ENCODE peak calls at places on chromosomes 16 and 17, in eight cellular contexts. L, X, F, G, Y, J, V and W are unnamed samples.

GRCh38 chr16:57693539-57693938 is 1.1 kb upstream of the DRC7 start:
- DNase-seq in L (no peak), J (no peak), Y (no peak), G (no peak), F (no peak), V (no peak), X (no peak), W (no peak)

GRCh38 chr17:9105068-9105868 is 84.0 kb downstream of the NTN1 start:
- DNase-seq in L (no peak), F (no peak), G (no peak), X (no peak), V (no peak), J (no peak), Y (no peak), W (no peak)

GRCh38 chr17:27760069-27760885 is 40.1 kb downstream of the NOS2 start:
- DNase-seq in X (peak; percentile 69), G (peak; percentile 8), Y (no peak), L (peak; percentile 84), V (peak; percentile 76), F (peak; percentile 79), J (no peak), W (no peak)

GRCh38 chr17:57097832-57098421 is 12.9 kb downstream of the AKAP1 start:
- DNase-seq in L (no peak), Y (no peak), X (no peak), F (no peak), G (no peak), J (no peak), V (no peak), W (no peak)

GRCh38 chr17:68706351-68706750 is 105.2 kb upstream of the FAM20A start:
- DNase-seq in X (no peak), G (no peak), L (no peak), Y (no peak), J (no peak), V (no peak), F (no peak), W (no peak)

GRCh38 chr16:51394401-51394800 is 243.3 kb upstream of the SALL1 start:
- DNase-seq in Y (no peak), X (no peak), G (no peak), L (no peak), J (no peak), V (no peak), F (no peak), W (no peak)

GRCh38 chr17:4551141-4551540 is 4.0 kb downstream of the MYBBP1A start:
- DNase-seq in V (no peak), J (no peak), X (no peak), Y (no peak), L (peak; percentile 50), G (no peak), F (no peak), W (no peak)

GRCh38 chr17:21283482-21284318 is 811 bp upstream of the MAP2K3 start:
- DNase-seq in V (no peak), J (no peak), X (peak; percentile 53), G (no peak), Y (no peak), L (peak; percentile 63), F (peak; percentile 52), W (no peak)

GRCh38 chr17:66976781-66977201 is 12.3 kb downstream of the CACNG4 start:
- DNase-seq in L (no peak), G (no peak), X (no peak), F (no peak), V (no peak), J (no peak), Y (no peak), W (no peak)

GRCh38 chr17:55710410-55710809 is 12.3 kb downstream of the TMEM100 start:
- DNase-seq in J (no peak), X (no peak), L (no peak), F (no peak), Y (no peak), V (no peak), G (no peak), W (no peak)

GRCh38 chr17:10614536-10615155 is 42.5 kb downstream of the MYH3 start:
- DNase-seq in V (no peak), F (no peak), L (peak; percentile 86), X (peak; percentile 36), G (no peak), Y (no peak), J (no peak), W (no peak)

GRCh38 chr17:79393358-79394038 is 217.4 kb downstream of the RBFOX3 start:
- DNase-seq in G (peak; percentile 27), J (peak; percentile 95), Y (no peak), V (peak; percentile 86), F (peak; percentile 83), X (peak; percentile 80), L (peak; percentile 86), W (no peak)

DNA sequence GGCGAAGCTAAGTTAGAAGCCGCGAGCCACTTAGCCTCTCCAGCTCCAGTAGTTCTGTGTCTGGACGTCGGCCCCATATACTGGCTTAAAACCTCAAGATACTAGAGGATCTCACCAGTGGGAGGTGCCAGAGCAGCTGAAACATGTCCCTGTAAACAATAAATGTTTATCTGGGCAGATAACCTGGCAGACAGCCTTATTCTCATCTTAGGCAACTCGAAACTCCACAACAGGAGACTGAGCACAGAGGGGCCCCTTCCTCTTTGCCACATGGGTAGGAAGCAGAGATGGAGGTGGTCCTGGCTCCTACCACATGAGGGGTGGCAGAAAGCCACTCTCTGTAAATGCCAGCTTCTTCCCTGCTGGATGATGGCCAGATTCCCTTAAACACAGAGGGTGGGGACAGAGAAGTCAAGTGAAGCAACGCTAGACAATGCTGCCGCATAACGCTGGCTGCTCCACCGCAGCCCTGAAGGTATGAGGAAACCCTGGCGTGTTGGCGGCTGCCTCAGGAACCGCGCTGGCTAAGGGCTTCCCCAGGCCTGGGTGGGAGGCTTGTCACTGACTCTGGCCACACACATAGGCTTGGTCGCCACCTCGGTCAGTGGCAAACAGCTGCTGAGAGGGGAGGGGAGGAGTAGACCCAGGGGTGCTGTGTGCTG is 67.9 kb downstream of the HIC1 start:
- DNase-seq in G (peak; percentile 66), Y (no peak), F (peak; percentile 34), X (peak; percentile 58), V (peak; percentile 62), L (peak; percentile 25), J (no peak), W (no peak)
- TF ChIP-seq CTCF in G (no peak), Y (no peak), F (no peak), X (no peak), V (no peak), L (peak; percentile 7), J (no peak), W (no peak)

DNA sequence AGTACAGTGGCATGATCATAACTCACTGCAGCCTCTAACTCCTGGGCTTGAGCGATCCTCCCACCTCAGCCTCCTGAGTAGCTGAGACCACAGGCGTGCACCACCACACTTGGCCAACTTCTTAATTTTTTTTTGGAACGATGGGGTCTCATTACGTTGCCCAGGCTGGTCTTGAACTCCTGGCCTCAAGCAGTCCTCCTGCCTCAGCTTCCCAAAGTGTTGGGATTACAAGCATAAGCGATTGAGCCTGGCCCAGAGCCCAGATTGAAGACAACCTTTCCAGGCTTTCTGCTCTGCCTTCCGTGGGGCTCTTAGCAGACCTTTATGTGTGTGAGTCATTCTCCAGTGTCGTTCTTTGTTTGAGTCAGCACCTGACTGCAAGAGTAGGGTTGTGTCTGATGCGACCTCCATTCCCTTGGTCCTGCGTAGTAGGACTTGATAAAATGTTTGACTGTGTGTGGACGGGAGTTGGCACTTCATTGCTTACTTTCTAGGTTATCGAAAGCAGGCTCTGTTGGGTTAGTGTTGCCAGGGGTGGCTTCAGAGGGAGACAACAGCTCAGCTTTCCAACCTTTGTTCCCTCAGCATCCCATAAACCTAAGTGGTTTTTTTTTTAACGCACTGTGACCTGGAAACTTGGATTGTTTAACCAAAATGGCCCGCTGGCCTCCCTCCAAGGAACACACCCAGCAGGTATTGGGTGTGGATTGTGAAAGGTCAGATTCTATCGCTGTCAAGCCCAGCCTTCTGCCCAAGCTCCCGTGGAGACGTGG is 26.4 kb downstream of the EEF2K start:
- DNase-seq in Y (peak; percentile 15), X (peak; percentile 94), G (no peak), F (peak; percentile 90), L (no peak), J (no peak), V (peak; percentile 90), W (no peak)
- TF ChIP-seq POLR2AphosphoS5 in Y (no peak), X (peak; percentile 66), G (no peak), F (no peak), L (no peak), J (no peak), V (no peak), W (no peak)

GRCh38 chr17:38578641-38579480 is 26.9 kb downstream of the SRCIN1 start:
- DNase-seq in F (no peak), L (no peak), G (no peak), X (no peak), J (no peak), V (no peak), Y (no peak), W (no peak)

GRCh38 chr17:38577244-38577643 is 28.5 kb downstream of the SRCIN1 start:
- DNase-seq in V (no peak), X (no peak), G (no peak), Y (no peak), L (no peak), F (no peak), J (no peak), W (no peak)

GRCh38 chr17:38578229-38578628 is 27.5 kb downstream of the SRCIN1 start:
- DNase-seq in Y (no peak), X (no peak), V (no peak), J (no peak), G (no peak), L (peak; percentile 80), F (no peak), W (no peak)

GRCh38 chr17:38575781-38576180 is 30.0 kb downstream of the SRCIN1 start:
- DNase-seq in V (no peak), G (no peak), X (no peak), F (no peak), L (no peak), Y (no peak), J (no peak), W (no peak)

GRCh38 chr17:38577645-38578173 is 28.0 kb downstream of the SRCIN1 start:
- DNase-seq in J (no peak), G (no peak), X (no peak), Y (no peak), V (no peak), F (no peak), L (no peak), W (no peak)
- H3K4me3 ChIP-seq in J (no peak overlapping the region), G (no peak overlapping the region), X (no peak overlapping the region), Y (no peak overlapping the region), V (peak overlapping the region; percentile 53), F (no peak overlapping the region), L (peak overlapping the region; percentile 56), W (no peak overlapping the region)

DNA sequence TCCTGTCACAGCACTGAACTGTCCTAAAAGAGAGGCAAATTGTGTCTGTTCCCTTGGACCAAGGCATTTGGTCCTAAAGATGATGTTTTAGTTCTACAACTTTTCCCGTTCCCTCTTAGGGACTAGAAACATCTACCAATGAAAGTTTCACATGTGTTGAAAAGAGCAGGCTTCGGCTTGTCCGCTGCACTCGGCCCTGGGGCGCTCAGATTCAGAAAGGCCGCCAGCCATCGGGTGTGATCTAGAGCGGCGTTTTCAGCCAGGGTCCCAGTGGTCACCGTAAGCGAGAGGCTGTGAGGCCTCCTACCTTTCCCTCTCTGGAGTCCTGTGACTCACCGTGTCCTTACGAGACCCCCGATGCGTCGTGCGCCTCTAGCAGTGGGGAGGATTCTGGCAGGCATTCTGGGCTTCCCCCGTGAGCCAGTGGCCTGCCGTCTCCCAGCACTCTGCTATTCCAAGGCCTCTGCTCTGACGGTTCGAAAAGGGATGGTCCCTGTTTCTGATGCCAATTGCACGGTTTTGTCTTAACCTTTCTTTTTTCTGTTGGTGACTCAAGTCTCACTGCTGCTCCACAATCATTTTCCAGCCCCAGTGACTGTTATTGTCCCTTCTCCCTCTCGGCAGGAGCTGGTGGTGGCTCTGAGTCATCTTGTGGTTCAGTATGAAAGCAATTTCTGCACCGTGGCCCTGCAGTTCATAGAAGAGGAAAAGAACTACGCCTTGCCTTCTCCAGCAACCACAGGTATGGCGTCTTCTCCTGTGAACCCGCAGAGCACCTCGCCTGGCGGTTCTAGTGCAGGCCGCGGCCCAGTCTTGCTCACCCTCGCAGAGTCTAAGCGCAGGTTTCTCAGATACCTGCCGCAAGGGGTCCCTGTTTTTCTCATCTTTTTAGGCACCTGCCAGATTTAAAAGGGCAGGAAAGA is 100.3 kb upstream of the CHMP6 start:
- DNase-seq in V (no peak), J (no peak), Y (peak; percentile 53), G (peak; percentile 83), L (no peak), F (peak; percentile 30), X (peak; percentile 22), W (no peak)
- TF ChIP-seq CTCF in V (no peak), J (no peak), Y (no peak), G (no peak), L (no peak), F (no peak), X (no peak), W (no peak)